ENCODE peak calls at places on chromosomes 12 and 14, in seven cellular contexts. One of them, this sample, is unnamed.

GRCh38 chr12:131826064-131826928 is 1.9 kb upstream of the MMP17 start:
- DNase-seq in HepG2: no peak
- DNase-seq in SK-N-SH: no peak
- DNase-seq in GM12878: no peak
- DNase-seq in H1: no peak
- DNase-seq in HCT116: no peak
- DNase-seq in K562: no peak
- DNase-seq in this sample: no peak

GRCh38 chr12:48180424-48180823 is 3.0 kb upstream of the CCDC184 start:
- DNase-seq in HepG2: no peak
- DNase-seq in SK-N-SH: no peak
- DNase-seq in GM12878: no peak
- DNase-seq in H1: no peak
- DNase-seq in HCT116: no peak
- DNase-seq in K562: no peak
- DNase-seq in this sample: no peak

GRCh38 chr12:5184159-5184558 is 140.5 kb downstream of the KCNA5 start:
- DNase-seq in HepG2: no peak
- DNase-seq in SK-N-SH: no peak
- DNase-seq in GM12878: no peak
- DNase-seq in H1: no peak
- DNase-seq in HCT116: no peak
- DNase-seq in K562: no peak
- DNase-seq in this sample: no peak

GRCh38 chr12:47870175-47870781 is 34.5 kb downstream of the VDR start:
- DNase-seq in HepG2: peak
- DNase-seq in SK-N-SH: peak
- DNase-seq in GM12878: peak
- DNase-seq in H1: peak
- DNase-seq in HCT116: no peak
- DNase-seq in K562: peak
- DNase-seq in this sample: no peak

GRCh38 chr12:50401383-50402155 is 884 bp downstream of the LARP4 start:
- DNase-seq in HepG2: no peak
- DNase-seq in SK-N-SH: no peak
- DNase-seq in GM12878: no peak
- DNase-seq in H1: no peak
- DNase-seq in HCT116: no peak
- DNase-seq in K562: no peak
- DNase-seq in this sample: no peak

GRCh38 chr12:10361084-10361483 is 28.8 kb downstream of the KLRK1 start:
- DNase-seq in HepG2: no peak
- DNase-seq in SK-N-SH: no peak
- DNase-seq in GM12878: no peak
- DNase-seq in H1: no peak
- DNase-seq in HCT116: no peak
- DNase-seq in K562: peak
- DNase-seq in this sample: no peak

GRCh38 chr12:52018448-52019122 is 11.8 kb downstream of the TAMALIN start:
- DNase-seq in HepG2: no peak
- DNase-seq in SK-N-SH: no peak
- DNase-seq in GM12878: no peak
- DNase-seq in H1: no peak
- DNase-seq in HCT116: no peak
- DNase-seq in K562: no peak
- DNase-seq in this sample: no peak

GRCh38 chr12:93042684-93043083 is 113.6 kb upstream of the EEA1 start:
- DNase-seq in HepG2: no peak
- DNase-seq in SK-N-SH: no peak
- DNase-seq in GM12878: no peak
- DNase-seq in H1: no peak
- DNase-seq in HCT116: no peak
- DNase-seq in K562: no peak
- DNase-seq in this sample: no peak

GRCh38 chr12:53336137-53336785 is at the start of gene SP7:
- DNase-seq in HepG2: no peak
- DNase-seq in SK-N-SH: peak
- DNase-seq in GM12878: no peak
- DNase-seq in H1: no peak
- DNase-seq in HCT116: no peak
- DNase-seq in K562: no peak
- DNase-seq in this sample: no peak

GRCh38 chr14:61477845-61478438 is 156.6 kb downstream of the PRKCH start:
- DNase-seq in HepG2: no peak
- DNase-seq in SK-N-SH: no peak
- DNase-seq in GM12878: no peak
- DNase-seq in H1: no peak
- DNase-seq in HCT116: peak
- DNase-seq in K562: no peak
- DNase-seq in this sample: no peak

GRCh38 chr12:7934560-7935463 is 1.2 kb downstream of the SLC2A3 start:
- DNase-seq in HepG2: no peak
- DNase-seq in SK-N-SH: no peak
- DNase-seq in GM12878: no peak
- DNase-seq in H1: no peak
- DNase-seq in HCT116: no peak
- DNase-seq in K562: peak
- DNase-seq in this sample: no peak

GRCh38 chr12:6425588-6426531 is 18.9 kb upstream of the CD27 start:
- DNase-seq in HepG2: peak
- DNase-seq in SK-N-SH: no peak
- DNase-seq in GM12878: no peak
- DNase-seq in H1: no peak
- DNase-seq in HCT116: no peak
- DNase-seq in K562: peak
- DNase-seq in this sample: no peak

GRCh38 chr12:11026118-11026517 is 3.7 kb upstream of the TAS2R19 start:
- DNase-seq in HepG2: no peak
- DNase-seq in SK-N-SH: no peak
- DNase-seq in GM12878: no peak
- DNase-seq in H1: peak
- DNase-seq in HCT116: no peak
- DNase-seq in K562: peak
- DNase-seq in this sample: no peak

GRCh38 chr14:104865631-104866441 is 768 bp downstream of the CEP170B start:
- DNase-seq in HepG2: no peak
- DNase-seq in SK-N-SH: peak
- DNase-seq in GM12878: no peak
- DNase-seq in H1: peak
- DNase-seq in HCT116: peak
- DNase-seq in K562: peak
- DNase-seq in this sample: peak

GRCh38 chr12:56585098-56585497 is 45.0 kb downstream of the BAZ2A start:
- DNase-seq in HepG2: no peak
- DNase-seq in SK-N-SH: no peak
- DNase-seq in GM12878: no peak
- DNase-seq in H1: no peak
- DNase-seq in HCT116: no peak
- DNase-seq in K562: no peak
- DNase-seq in this sample: no peak

GRCh38 chr12:2329811-2330210 is 277.0 kb downstream of the CACNA1C start:
- DNase-seq in HepG2: no peak
- DNase-seq in SK-N-SH: no peak
- DNase-seq in GM12878: no peak
- DNase-seq in H1: no peak
- DNase-seq in HCT116: no peak
- DNase-seq in K562: no peak
- DNase-seq in this sample: no peak
- TF ChIP-seq JUND in HepG2: no peak
- TF ChIP-seq JUND in SK-N-SH: no peak
- TF ChIP-seq JUND in GM12878: no peak
- TF ChIP-seq JUND in H1: no peak
- TF ChIP-seq JUND in HCT116: no peak
- TF ChIP-seq JUND in K562: no peak
- TF ChIP-seq JUND in this sample: no peak

GRCh38 chr12:58920102-58920955 is at the start of gene LRIG3:
- DNase-seq in HepG2: peak
- DNase-seq in SK-N-SH: peak
- DNase-seq in GM12878: no peak
- DNase-seq in H1: peak
- DNase-seq in HCT116: peak
- DNase-seq in K562: peak
- DNase-seq in this sample: peak
- TF ChIP-seq JUND in HepG2: no peak
- TF ChIP-seq JUND in SK-N-SH: no peak
- TF ChIP-seq JUND in GM12878: no peak
- TF ChIP-seq JUND in H1: no peak
- TF ChIP-seq JUND in HCT116: no peak
- TF ChIP-seq JUND in K562: no peak
- TF ChIP-seq JUND in this sample: no peak

GRCh38 chr12:68240975-68241374 is 12.4 kb downstream of the IL22 start:
- DNase-seq in HepG2: no peak
- DNase-seq in SK-N-SH: no peak
- DNase-seq in GM12878: peak
- DNase-seq in H1: no peak
- DNase-seq in HCT116: no peak
- DNase-seq in K562: peak
- DNase-seq in this sample: no peak
- TF ChIP-seq JUND in HepG2: no peak
- TF ChIP-seq JUND in SK-N-SH: no peak
- TF ChIP-seq JUND in GM12878: peak
- TF ChIP-seq JUND in H1: no peak
- TF ChIP-seq JUND in HCT116: no peak
- TF ChIP-seq JUND in K562: no peak
- TF ChIP-seq JUND in this sample: no peak

GRCh38 chr14:72142328-72142727 is 210.1 kb downstream of the RGS6 start:
- DNase-seq in HepG2: no peak
- DNase-seq in SK-N-SH: no peak
- DNase-seq in GM12878: no peak
- DNase-seq in H1: no peak
- DNase-seq in HCT116: no peak
- DNase-seq in K562: no peak
- DNase-seq in this sample: no peak
- TF ChIP-seq JUND in HepG2: no peak
- TF ChIP-seq JUND in SK-N-SH: no peak
- TF ChIP-seq JUND in GM12878: no peak
- TF ChIP-seq JUND in H1: no peak
- TF ChIP-seq JUND in HCT116: no peak
- TF ChIP-seq JUND in K562: no peak
- TF ChIP-seq JUND in this sample: no peak

GRCh38 chr14:69036757-69037506 is 57.8 kb upstream of the ACTN1 start:
- DNase-seq in HepG2: no peak
- DNase-seq in SK-N-SH: no peak
- DNase-seq in GM12878: no peak
- DNase-seq in H1: no peak
- DNase-seq in HCT116: no peak
- DNase-seq in K562: peak
- DNase-seq in this sample: no peak

GRCh38 chr14:69037790-69038448 is 58.8 kb upstream of the ACTN1 start:
- DNase-seq in HepG2: no peak
- DNase-seq in SK-N-SH: peak
- DNase-seq in GM12878: no peak
- DNase-seq in H1: no peak
- DNase-seq in HCT116: no peak
- DNase-seq in K562: peak
- DNase-seq in this sample: no peak

GRCh38 chr14:69038449-69039286 is 59.6 kb upstream of the ACTN1 start:
- DNase-seq in HepG2: no peak
- DNase-seq in SK-N-SH: peak
- DNase-seq in GM12878: no peak
- DNase-seq in H1: no peak
- DNase-seq in HCT116: no peak
- DNase-seq in K562: peak
- DNase-seq in this sample: no peak

GRCh38 chr14:69040343-69040742 is 61.2 kb upstream of the ACTN1 start:
- DNase-seq in HepG2: no peak
- DNase-seq in SK-N-SH: no peak
- DNase-seq in GM12878: no peak
- DNase-seq in H1: no peak
- DNase-seq in HCT116: no peak
- DNase-seq in K562: no peak
- DNase-seq in this sample: no peak

GRCh38 chr14:69039287-69039628 is 60.2 kb upstream of the ACTN1 start:
- DNase-seq in HepG2: peak
- DNase-seq in SK-N-SH: no peak
- DNase-seq in GM12878: no peak
- DNase-seq in H1: no peak
- DNase-seq in HCT116: peak
- DNase-seq in K562: no peak
- DNase-seq in this sample: no peak
- TF ChIP-seq JUND in HepG2: no peak
- TF ChIP-seq JUND in SK-N-SH: peak
- TF ChIP-seq JUND in GM12878: no peak
- TF ChIP-seq JUND in H1: no peak
- TF ChIP-seq JUND in HCT116: peak
- TF ChIP-seq JUND in K562: peak
- TF ChIP-seq JUND in this sample: no peak

GRCh38 chr14:59020382-59020781 is 168.1 kb upstream of the DAAM1 start:
- DNase-seq in HepG2: no peak
- DNase-seq in SK-N-SH: peak
- DNase-seq in GM12878: no peak
- DNase-seq in H1: no peak
- DNase-seq in HCT116: peak
- DNase-seq in K562: peak
- DNase-seq in this sample: peak

GRCh38 chr14:59017285-59017965 is 171.0 kb upstream of the DAAM1 start:
- DNase-seq in HepG2: no peak
- DNase-seq in SK-N-SH: no peak
- DNase-seq in GM12878: no peak
- DNase-seq in H1: no peak
- DNase-seq in HCT116: no peak
- DNase-seq in K562: no peak
- DNase-seq in this sample: no peak

GRCh38 chr14:59018460-59018859 is 170.0 kb upstream of the DAAM1 start:
- DNase-seq in HepG2: no peak
- DNase-seq in SK-N-SH: no peak
- DNase-seq in GM12878: no peak
- DNase-seq in H1: no peak
- DNase-seq in HCT116: no peak
- DNase-seq in K562: no peak
- DNase-seq in this sample: no peak

GRCh38 chr14:59022144-59022543 is 166.3 kb upstream of the DAAM1 start:
- DNase-seq in HepG2: no peak
- DNase-seq in SK-N-SH: no peak
- DNase-seq in GM12878: no peak
- DNase-seq in H1: no peak
- DNase-seq in HCT116: no peak
- DNase-seq in K562: no peak
- DNase-seq in this sample: peak

GRCh38 chr14:59018978-59019377 is 169.5 kb upstream of the DAAM1 start:
- DNase-seq in HepG2: no peak
- DNase-seq in SK-N-SH: no peak
- DNase-seq in GM12878: no peak
- DNase-seq in H1: no peak
- DNase-seq in HCT116: no peak
- DNase-seq in K562: peak
- DNase-seq in this sample: no peak
- TF ChIP-seq JUND in HepG2: no peak
- TF ChIP-seq JUND in SK-N-SH: no peak
- TF ChIP-seq JUND in GM12878: no peak
- TF ChIP-seq JUND in H1: no peak
- TF ChIP-seq JUND in HCT116: no peak
- TF ChIP-seq JUND in K562: no peak
- TF ChIP-seq JUND in this sample: no peak